ENCODE peak calls at places on chromosomes 2 and 18, in five cellular contexts. O is omental fat pad, F is C1 segment of cervical spinal cord, B is GM04504, Q is GM10248. E is an unnamed sample.

GRCh38 chr2:25615395-25615794 is 58.0 kb downstream of the DTNB start:
- DNase-seq in O (no peak), F (no peak), B (no peak), Q (no peak), E (no peak)

GRCh38 chr18:79851981-79852380 is 54.2 kb downstream of the KCNG2 start:
- DNase-seq in O (no peak), F (no peak), B (no peak), Q (no peak), E (no peak)

GRCh38 chr2:43159797-43160196 is 66.6 kb downstream of the ZFP36L2 start:
- DNase-seq in O (no peak), F (no peak), B (no peak), Q (no peak), E (no peak)

GRCh38 chr2:100013892-100014677 is 128.3 kb downstream of the AFF3 start:
- DNase-seq in O (no peak), F (no peak), B (peak), Q (no peak), E (no peak)

GRCh38 chr2:101524811-101525430 is 50.0 kb upstream of the RFX8 start:
- DNase-seq in O (no peak), F (no peak), B (no peak), Q (no peak), E (peak)

GRCh38 chr2:189370719-189371118 is 70.6 kb upstream of the WDR75 start:
- DNase-seq in O (no peak), F (no peak), B (no peak), Q (no peak), E (no peak)

GRCh38 chr18:54436501-54436900 is 78.8 kb downstream of the C18orf54 start:
- DNase-seq in O (no peak), F (no peak), B (no peak), Q (no peak), E (no peak)

GRCh38 chr2:18445412-18446320 is 114.8 kb downstream of the RDH14 start:
- DNase-seq in O (no peak), F (no peak), B (peak), Q (no peak), E (peak)

GRCh38 chr2:71498261-71498701 is 44.9 kb downstream of the DYSF start:
- DNase-seq in O (no peak), F (no peak), B (peak), Q (no peak), E (no peak)

GRCh38 chr2:176832086-176832485 is 380.5 kb upstream of the HNRNPA3 start:
- DNase-seq in O (no peak), F (no peak), B (no peak), Q (no peak), E (no peak)

GRCh38 chr18:61589724-61590065 is 256.5 kb downstream of the CDH20 start:
- DNase-seq in O (no peak), F (no peak), B (no peak), Q (no peak), E (no peak)

GRCh38 chr2:171923206-171923605 is 945 bp downstream of the HAT1 start:
- DNase-seq in O (no peak), F (no peak), B (peak), Q (no peak), E (no peak)

GRCh38 chr2:100426384-100426720 is 8.9 kb upstream of the CHST10 start:
- DNase-seq in O (no peak), F (no peak), B (no peak), Q (no peak), E (no peak)

GRCh38 chr2:230158468-230158867 is 61.3 kb downstream of the SP110 start:
- DNase-seq in O (no peak), F (no peak), B (no peak), Q (no peak), E (no peak)

GRCh38 chr2:41939410-41939775 is 108.4 kb upstream of the PKDCC start:
- DNase-seq in O (no peak), F (no peak), B (no peak), Q (no peak), E (no peak)

GRCh38 chr18:79680100-79680879 is 687 bp downstream of the CTDP1 start:
- DNase-seq in O (no peak), F (no peak), B (peak), Q (no peak), E (peak)

GRCh38 chr2:236646441-236646840 is 76.8 kb downstream of the ACKR3 start:
- DNase-seq in O (peak), F (no peak), B (no peak), Q (no peak), E (peak)

GRCh38 chr2:45732436-45732835 is 81.0 kb downstream of the PRKCE start:
- DNase-seq in O (no peak), F (no peak), B (no peak), Q (no peak), E (no peak)

GRCh38 chr18:44286049-44286448 is 394.6 kb upstream of the SETBP1 start:
- DNase-seq in O (no peak), F (no peak), B (no peak), Q (no peak), E (no peak)

GRCh38 chr2:233358335-233358734 is 4.0 kb downstream of the DGKD start:
- DNase-seq in O (no peak), F (no peak), B (no peak), Q (no peak), E (no peak)

GRCh38 chr2:37856101-37856751 is 68.9 kb upstream of the RMDN2 start:
- DNase-seq in O (no peak), F (no peak), B (no peak), Q (no peak), E (no peak)

GRCh38 chr18:56298935-56299334 is 339.5 kb downstream of the TXNL1 start:
- DNase-seq in O (no peak), F (no peak), B (no peak), Q (no peak), E (no peak)

GRCh38 chr18:70289351-70290330 is 796 bp downstream of the SOCS6 start:
- DNase-seq in O (no peak), F (peak), B (no peak), Q (peak), E (no peak)

GRCh38 chr2:27085062-27085669 is 1.4 kb upstream of the KHK start:
- DNase-seq in O (no peak), F (no peak), B (no peak), Q (no peak), E (no peak)

GRCh38 chr2:66547887-66548286 is 113.0 kb downstream of the MEIS1 start:
- DNase-seq in O (no peak), F (no peak), B (no peak), Q (no peak), E (no peak)

GRCh38 chr18:50097702-50098101 is 97.2 kb downstream of the MYO5B start:
- DNase-seq in O (no peak), F (no peak), B (no peak), Q (no peak), E (peak)